ENCODE peak calls at places on chromosome 19, in ten cellular contexts. Y is tibial nerve, G is stomach, I is ovary, C is esophagus squamous epithelium, X is right lobe of liver, R is uterus, H is prostate gland, T is H1, U is esophagus muscularis mucosa. S is an unnamed sample.

GRCh38 chr19:48394331-48395169 is 1.1 kb downstream of the GRIN2D start:
- DNase-seq in Y (no peak), G (no peak), I (no peak), C (no peak), X (no peak), R (no peak), H (no peak), T (peak), U (no peak), S (no peak)

GRCh38 chr19:41872384-41872774 is 4.7 kb upstream of the CD79A start:
- DNase-seq in Y (no peak), G (no peak), I (no peak), C (no peak), X (no peak), R (no peak), H (no peak), T (no peak), U (no peak), S (no peak)

GRCh38 chr19:13033819-13034611 is 38.7 kb downstream of the NFIX start:
- DNase-seq in Y (peak), G (peak), I (peak), C (no peak), X (peak), R (peak), H (no peak), T (peak), U (no peak), S (peak)

GRCh38 chr19:9054768-9055167 is 32.1 kb upstream of the OR1M1 start:
- DNase-seq in Y (no peak), G (no peak), I (no peak), C (no peak), X (no peak), R (no peak), H (no peak), T (peak), U (no peak), S (peak)

GRCh38 chr19:11848200-11848593 is 329 bp upstream of the ZNF439 start:
- DNase-seq in Y (no peak), G (no peak), I (no peak), C (no peak), X (no peak), R (no peak), H (no peak), T (no peak), U (no peak), S (no peak)

GRCh38 chr19:42078058-42078457 is 2.1 kb downstream of the ZNF574 start:
- DNase-seq in Y (no peak), G (no peak), I (no peak), C (no peak), X (no peak), R (no peak), H (no peak), T (no peak), U (no peak), S (no peak)

GRCh38 chr19:55113570-55114039 is 3.8 kb downstream of the PPP1R12C start:
- DNase-seq in Y (peak), G (peak), I (peak), C (no peak), X (no peak), R (peak), H (peak), T (peak), U (peak), S (peak)

GRCh38 chr19:42683917-42684513 is 56.3 kb downstream of the PSG3 start:
- DNase-seq in Y (peak), G (no peak), I (no peak), C (no peak), X (no peak), R (no peak), H (no peak), T (peak), U (no peak), S (peak)

GRCh38 chr19:4636761-4637160 is 2.6 kb upstream of the TNFAIP8L1 start:
- DNase-seq in Y (no peak), G (no peak), I (no peak), C (no peak), X (no peak), R (no peak), H (no peak), T (no peak), U (no peak), S (no peak)

GRCh38 chr19:47658431-47659383 is 49.8 kb downstream of the BICRA start:
- DNase-seq in Y (no peak), G (peak), I (no peak), C (no peak), X (no peak), R (no peak), H (no peak), T (no peak), U (no peak), S (no peak)

GRCh38 chr19:44641866-44642265 is 1.8 kb upstream of the PVR start:
- DNase-seq in Y (no peak), G (no peak), I (no peak), C (no peak), X (no peak), R (no peak), H (no peak), T (no peak), U (no peak), S (no peak)

GRCh38 chr19:30662211-30662861 is 290.2 kb downstream of the ZNF536 start:
- DNase-seq in Y (no peak), G (peak), I (no peak), C (no peak), X (peak), R (no peak), H (no peak), T (no peak), U (no peak), S (no peak)

GRCh38 chr19:13366529-13367143 is 139.6 kb downstream of the CACNA1A start:
- DNase-seq in Y (no peak), G (no peak), I (no peak), C (no peak), X (no peak), R (no peak), H (no peak), T (peak), U (no peak), S (no peak)

GRCh38 chr19:32041681-32042292 is 303.6 kb upstream of the ZNF507 start:
- DNase-seq in Y (no peak), G (no peak), I (peak), C (no peak), X (peak), R (peak), H (peak), T (peak), U (no peak), S (peak)

GRCh38 chr19:16445238-16446107 is 26.3 kb downstream of the EPS15L1 start:
- DNase-seq in Y (no peak), G (no peak), I (no peak), C (no peak), X (no peak), R (no peak), H (no peak), T (no peak), U (no peak), S (no peak)

GRCh38 chr19:36972594-36972993 is 56.5 kb downstream of the ZNF568 start:
- DNase-seq in Y (no peak), G (no peak), I (no peak), C (no peak), X (peak), R (no peak), H (no peak), T (no peak), U (no peak), S (peak)

GRCh38 chr19:4592445-4592844 is 33.0 kb upstream of the SEMA6B start:
- DNase-seq in Y (no peak), G (no peak), I (no peak), C (no peak), X (no peak), R (no peak), H (no peak), T (no peak), U (no peak), S (no peak)

GRCh38 chr19:53961523-53962345 is 1.0 kb upstream of the CACNG8 start:
- DNase-seq in Y (no peak), G (no peak), I (no peak), C (no peak), X (no peak), R (no peak), H (no peak), T (no peak), U (no peak), S (no peak)
- H3K4me3 ChIP-seq in Y (no peak), G (no peak), I (no peak), C (no peak), X (no peak), R (no peak), H (no peak), T (peak), U (no peak), S (no peak)

GRCh38 chr19:2476451-2477140 is 669 bp downstream of the GADD45B start:
- DNase-seq in Y (no peak), G (peak), I (peak), C (no peak), X (peak), R (peak), H (no peak), T (peak), U (no peak), S (peak)

GRCh38 chr19:2475702-2476450 is at the start of gene GADD45B:
- DNase-seq in Y (peak), G (peak), I (peak), C (peak), X (peak), R (peak), H (peak), T (peak), U (peak), S (peak)

GRCh38 chr19:2477141-2477710 is 1.3 kb downstream of the GADD45B start:
- DNase-seq in Y (no peak), G (peak), I (peak), C (no peak), X (peak), R (peak), H (peak), T (peak), U (no peak), S (no peak)

GRCh38 chr19:2474232-2475017 is 1.5 kb upstream of the GADD45B start:
- DNase-seq in Y (peak), G (peak), I (peak), C (no peak), X (peak), R (peak), H (peak), T (peak), U (peak), S (peak)

GRCh38 chr19:2475018-2475701 is 767 bp upstream of the GADD45B start:
- DNase-seq in Y (no peak), G (peak), I (peak), C (no peak), X (peak), R (peak), H (peak), T (peak), U (no peak), S (peak)
- TF ChIP-seq POLR2A in Y (no peak), G (no peak), I (no peak), C (no peak), X (peak), R (no peak), H (no peak), T (no peak), U (no peak), S (no peak)

DNA sequence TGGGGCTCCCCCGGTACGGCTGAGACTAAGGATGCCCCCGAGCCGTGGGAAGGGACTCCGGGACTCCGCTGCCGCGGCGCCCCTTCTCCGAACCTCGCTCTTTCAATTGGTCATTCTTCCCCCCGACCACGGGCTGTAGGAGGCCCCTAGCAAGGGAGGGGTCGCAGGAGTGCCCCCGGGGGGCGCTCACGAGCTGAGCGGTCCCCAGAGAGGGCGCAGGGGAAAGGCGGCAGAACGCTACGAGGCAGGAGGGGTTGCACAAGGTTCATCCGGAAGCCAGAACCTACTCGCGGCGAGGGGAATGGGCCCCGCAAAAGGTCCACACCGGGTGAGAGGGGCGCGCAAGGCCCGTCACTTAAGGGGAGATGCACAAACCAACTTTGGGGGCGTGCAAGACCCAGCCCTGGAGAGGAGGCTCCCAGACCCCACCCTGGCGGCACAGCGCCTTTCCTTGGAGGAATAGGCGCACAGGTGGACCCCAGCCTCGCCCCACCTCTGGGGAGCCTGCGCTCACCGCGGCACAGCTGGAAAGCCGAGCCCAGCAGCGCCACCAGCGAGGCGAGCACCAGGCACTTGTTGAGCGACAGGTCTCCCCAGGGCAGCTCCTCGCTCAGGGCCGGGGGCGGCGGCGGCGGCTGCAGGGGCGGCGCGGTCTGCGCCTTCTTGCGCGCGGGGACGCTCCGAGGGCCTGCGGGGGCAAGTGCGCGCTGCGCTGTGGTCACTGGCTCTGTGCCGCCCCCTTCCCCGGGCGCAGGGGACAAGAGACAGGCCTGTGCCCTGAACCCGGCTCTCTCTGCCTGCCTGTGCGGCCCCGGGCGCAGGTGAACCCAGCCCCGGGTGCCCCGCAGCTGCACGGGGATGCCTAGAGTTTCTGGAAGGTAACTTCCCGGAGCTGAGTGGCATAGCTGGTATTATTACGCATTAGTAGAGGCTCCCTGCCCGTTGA is 2.8 kb downstream of the JSRP1 start:
- DNase-seq in Y (no peak), G (no peak), I (no peak), C (no peak), X (no peak), R (no peak), H (no peak), T (peak), U (no peak), S (no peak)
- TF ChIP-seq CTCF in Y (no peak), G (no peak), I (no peak), C (no peak), X (no peak), R (no peak), H (no peak), T (peak), U (no peak), S (no peak)

DNA sequence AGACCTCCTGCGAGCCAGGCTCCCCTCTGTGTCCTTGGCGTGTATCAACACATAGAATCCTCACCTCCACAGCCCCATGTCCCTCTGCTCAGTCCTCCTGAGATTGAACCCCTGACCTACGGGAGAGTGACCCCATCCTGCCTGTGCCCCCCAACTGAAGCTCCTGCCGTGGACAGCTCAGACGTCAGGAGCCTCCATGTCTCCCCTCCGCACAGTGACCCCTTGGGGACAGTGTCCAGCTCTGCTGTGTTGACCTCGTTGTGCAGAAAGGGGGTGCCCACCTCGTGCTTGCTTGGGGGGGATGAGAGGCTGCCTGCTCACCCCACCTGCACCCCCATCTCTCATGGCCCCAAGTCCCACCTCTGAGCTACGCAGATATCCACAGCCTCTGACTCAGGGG is 490 bp upstream of the SIGLEC9 start:
- DNase-seq in Y (no peak), G (no peak), I (peak), C (no peak), X (no peak), R (no peak), H (no peak), T (no peak), U (no peak), S (no peak)
- H3K4me3 ChIP-seq in Y (no peak), G (no peak), I (no peak), C (no peak), X (no peak), R (no peak), H (no peak), T (no peak), U (no peak), S (no peak)

GRCh38 chr19:543912-544608 is at the start of gene GZMM:
- DNase-seq in Y (no peak), G (no peak), I (no peak), C (no peak), X (peak), R (no peak), H (no peak), T (no peak), U (no peak), S (no peak)
- TF ChIP-seq POLR2A in Y (no peak), G (no peak), I (no peak), C (no peak), X (no peak), R (no peak), H (no peak), T (no peak), U (no peak), S (no peak)

GRCh38 chr19:58451358-58452101 is at the start of gene ZNF324B:
- DNase-seq in Y (peak), G (peak), I (peak), C (peak), X (peak), R (peak), H (peak), T (peak), U (peak), S (peak)
- TF ChIP-seq CTCF in Y (no peak), G (no peak), I (no peak), C (no peak), X (no peak), R (no peak), H (peak), T (no peak), U (no peak), S (no peak)

DNA sequence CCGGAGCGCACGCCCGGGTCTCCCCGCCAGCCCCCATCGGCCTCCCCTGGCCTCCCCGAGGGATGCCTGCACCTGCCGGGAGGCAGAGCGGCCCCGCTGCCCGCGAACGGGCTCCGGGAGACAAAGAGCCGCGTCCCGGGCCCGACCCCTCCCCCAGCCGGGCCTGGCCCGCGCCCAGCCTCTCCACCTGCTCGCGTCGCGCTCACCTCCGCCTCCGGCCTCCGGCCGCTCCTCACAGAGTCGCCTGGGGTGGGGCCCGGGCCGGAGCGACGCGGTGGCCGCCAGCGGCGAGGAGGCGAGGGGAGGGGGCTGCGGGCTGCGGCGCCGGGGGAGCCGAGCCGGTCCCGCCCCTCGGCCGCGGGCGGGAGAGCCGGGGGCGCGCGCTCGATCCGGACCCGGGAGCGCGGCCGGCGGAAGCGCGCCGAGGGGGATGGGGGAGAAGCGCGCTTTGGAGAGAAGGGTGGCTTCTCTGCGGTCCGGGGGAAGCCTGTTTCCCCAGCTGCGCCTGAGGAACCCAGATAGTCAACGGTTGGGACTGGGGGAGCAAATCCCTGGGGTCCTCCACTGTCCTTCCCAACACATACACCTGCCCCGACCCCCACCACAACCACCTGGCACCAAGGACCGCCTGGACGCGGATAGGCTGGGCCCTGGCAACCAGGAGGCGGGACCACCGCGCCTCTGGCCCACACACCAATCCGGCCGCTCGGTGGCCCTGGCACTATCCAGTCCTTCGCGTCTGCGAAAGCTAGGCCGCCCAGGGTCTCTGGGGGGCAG is at the start of gene PRR36:
- DNase-seq in Y (no peak), G (peak), I (no peak), C (no peak), X (no peak), R (no peak), H (peak), T (peak), U (no peak), S (peak)
- H3K4me3 ChIP-seq in Y (no peak), G (peak), I (no peak), C (no peak), X (no peak), R (no peak), H (peak), T (peak), U (peak), S (peak)

GRCh38 chr19:49869484-49870308 is 2.3 kb upstream of the PNKP start:
- DNase-seq in Y (peak), G (peak), I (peak), C (peak), X (peak), R (peak), H (peak), T (peak), U (peak), S (peak)
- TF ChIP-seq POLR2A in Y (peak), G (no peak), I (peak), C (no peak), X (peak), R (peak), H (peak), T (no peak), U (peak), S (peak)

GRCh38 chr19:34256835-34257558 is 2.6 kb downstream of the GARRE1 start:
- DNase-seq in Y (no peak), G (no peak), I (no peak), C (no peak), X (no peak), R (no peak), H (no peak), T (no peak), U (no peak), S (no peak)

GRCh38 chr19:34255546-34255945 is 1.2 kb downstream of the GARRE1 start:
- DNase-seq in Y (no peak), G (no peak), I (no peak), C (no peak), X (no peak), R (no peak), H (no peak), T (no peak), U (no peak), S (no peak)

GRCh38 chr19:34254552-34255432 is at the start of gene GARRE1:
- DNase-seq in Y (no peak), G (peak), I (peak), C (no peak), X (peak), R (no peak), H (peak), T (peak), U (no peak), S (peak)

GRCh38 chr19:34257559-34257924 is 3.2 kb downstream of the GARRE1 start:
- DNase-seq in Y (no peak), G (no peak), I (no peak), C (no peak), X (no peak), R (no peak), H (no peak), T (no peak), U (no peak), S (no peak)

GRCh38 chr19:34253711-34254551 is 423 bp upstream of the GARRE1 start:
- DNase-seq in Y (peak), G (no peak), I (peak), C (peak), X (peak), R (peak), H (no peak), T (peak), U (no peak), S (no peak)
- TF ChIP-seq CTCF in Y (peak), G (no peak), I (no peak), C (no peak), X (no peak), R (no peak), H (peak), T (no peak), U (peak), S (no peak)

GRCh38 chr19:38404858-38405257 is 2.0 kb downstream of the FAM98C start:
- DNase-seq in Y (no peak), G (no peak), I (no peak), C (no peak), X (no peak), R (no peak), H (no peak), T (no peak), U (no peak), S (no peak)

GRCh38 chr19:38401148-38401547 is 1.7 kb upstream of the FAM98C start:
- DNase-seq in Y (no peak), G (no peak), I (no peak), C (no peak), X (no peak), R (no peak), H (no peak), T (no peak), U (no peak), S (no peak)

GRCh38 chr19:38400361-38400760 is 2.5 kb upstream of the FAM98C start:
- DNase-seq in Y (no peak), G (no peak), I (no peak), C (no peak), X (no peak), R (no peak), H (no peak), T (no peak), U (no peak), S (no peak)

GRCh38 chr19:38402967-38403674 is at the start of gene FAM98C:
- DNase-seq in Y (peak), G (peak), I (peak), C (peak), X (peak), R (peak), H (peak), T (peak), U (peak), S (peak)

GRCh38 chr19:38402623-38402966 is 298 bp upstream of the FAM98C start:
- DNase-seq in Y (no peak), G (no peak), I (no peak), C (no peak), X (no peak), R (no peak), H (no peak), T (no peak), U (no peak), S (no peak)
- H3K4me3 ChIP-seq in Y (no peak), G (peak), I (peak), C (peak), X (peak), R (peak), H (peak), T (no peak), U (peak), S (peak)